ENCODE peak calls at places on chromosomes 3 and 15, in seven cellular contexts. F is gastrocnemius medialis, T is IMR-90, N is sigmoid colon, R is transverse colon, X is body of pancreas, O is esophagus muscularis mucosa. L is an unnamed sample.

GRCh38 chr3:65597225-65597951 is 441.3 kb downstream of the MAGI1 start:
- DNase-seq in F (no peak), T (peak; percentile 54), N (peak; percentile 63), R (peak; percentile 12), X (peak; percentile 63), O (no peak), L (no peak)

GRCh38 chr15:74889882-74890768 is at the start of gene MPI:
- DNase-seq in F (peak; percentile 71), T (peak; percentile 68), N (peak; percentile 91), R (peak; percentile 90), X (peak; percentile 83), O (peak; percentile 96), L (peak; percentile 74)

GRCh38 chr15:87959658-87960057 is 296.9 kb downstream of the NTRK3 start:
- DNase-seq in F (no peak), T (no peak), N (no peak), R (no peak), X (no peak), O (no peak), L (no peak)

GRCh38 chr15:77554306-77555080 is 78.2 kb downstream of the LINGO1 start:
- DNase-seq in F (no peak), T (no peak), N (no peak), R (no peak), X (no peak), O (no peak), L (no peak)

GRCh38 chr3:11251807-11252176 is 20.4 kb upstream of the ATG7 start:
- DNase-seq in F (no peak), T (no peak), N (no peak), R (no peak), X (no peak), O (no peak), L (no peak)

GRCh38 chr3:16182183-16182582 is 7.7 kb downstream of the GALNT15 start:
- DNase-seq in F (no peak), T (peak; percentile 79), N (no peak), R (no peak), X (no peak), O (no peak), L (no peak)

GRCh38 chr3:52185837-52186236 is 12.1 kb upstream of the ALAS1 start:
- DNase-seq in F (no peak), T (no peak), N (no peak), R (no peak), X (no peak), O (no peak), L (no peak)

GRCh38 chr15:34271493-34271892 is 46.7 kb downstream of the EMC4 start:
- DNase-seq in F (peak; percentile 29), T (peak; percentile 88), N (no peak), R (no peak), X (no peak), O (no peak), L (no peak)

GRCh38 chr3:172892158-172892557 is 141.6 kb downstream of the ECT2 start:
- DNase-seq in F (no peak), T (peak; percentile 47), N (no peak), R (no peak), X (no peak), O (no peak), L (no peak)

GRCh38 chr3:192879346-192880031 is 38.2 kb downstream of the MB21D2 start:
- DNase-seq in F (no peak), T (peak; percentile 96), N (no peak), R (no peak), X (peak; percentile 12), O (no peak), L (peak; percentile 71)

GRCh38 chr3:188631291-188632010 is 477.5 kb downstream of the LPP start:
- DNase-seq in F (no peak), T (peak; percentile 97), N (no peak), R (no peak), X (no peak), O (no peak), L (no peak)

GRCh38 chr3:102104093-102104492 is 254.8 kb downstream of the NFKBIZ start:
- DNase-seq in F (no peak), T (no peak), N (no peak), R (no peak), X (no peak), O (no peak), L (no peak)

GRCh38 chr15:78625621-78626280 is 5.0 kb upstream of the CHRNA3 start:
- DNase-seq in F (no peak), T (no peak), N (no peak), R (no peak), X (no peak), O (no peak), L (no peak)

GRCh38 chr3:95883801-95884200 is 930.6 kb upstream of the EPHA6 start:
- DNase-seq in F (no peak), T (no peak), N (no peak), R (no peak), X (no peak), O (no peak), L (no peak)

GRCh38 chr15:55916666-55917409 is 76.6 kb downstream of the NEDD4 start:
- DNase-seq in F (no peak), T (peak; percentile 91), N (no peak), R (no peak), X (no peak), O (no peak), L (no peak)

GRCh38 chr3:160163259-160163878 is 61.9 kb upstream of the C3orf80 start:
- DNase-seq in F (no peak), T (peak; percentile 47), N (no peak), R (no peak), X (peak; percentile 11), O (peak; percentile 14), L (no peak)

GRCh38 chr3:72930754-72931153 is 42.9 kb downstream of the GXYLT2 start:
- DNase-seq in F (no peak), T (no peak), N (no peak), R (peak; percentile 36), X (no peak), O (no peak), L (no peak)

GRCh38 chr3:102141913-102142210 is 292.5 kb downstream of the NFKBIZ start:
- DNase-seq in F (no peak), T (no peak), N (no peak), R (no peak), X (no peak), O (no peak), L (no peak)

GRCh38 chr3:144142151-144142855 is 170.7 kb downstream of the DIPK2A start:
- DNase-seq in F (no peak), T (peak; percentile 82), N (no peak), R (no peak), X (no peak), O (no peak), L (no peak)

GRCh38 chr15:36389107-36389506 is 190.3 kb upstream of the CDIN1 start:
- DNase-seq in F (no peak), T (peak; percentile 22), N (no peak), R (no peak), X (no peak), O (no peak), L (no peak)

GRCh38 chr3:14810070-14810732 is 8.6 kb upstream of the FGD5 start:
- DNase-seq in F (no peak), T (no peak), N (no peak), R (no peak), X (no peak), O (no peak), L (no peak)

GRCh38 chr3:83843716-83844115 is 1115.1 kb upstream of the CADM2 start:
- DNase-seq in F (no peak), T (no peak), N (no peak), R (no peak), X (no peak), O (no peak), L (no peak)

GRCh38 chr3:176953106-176954080 is 243.9 kb downstream of the TBL1XR1 start:
- DNase-seq in F (peak; percentile 87), T (peak; percentile 75), N (peak; percentile 86), R (peak; percentile 75), X (peak; percentile 43), O (no peak), L (peak; percentile 54)

GRCh38 chr3:105367406-105368213 is 901 bp downstream of the ALCAM start:
- DNase-seq in F (no peak), T (peak; percentile 70), N (peak; percentile 83), R (peak; percentile 84), X (peak; percentile 81), O (no peak), L (peak; percentile 55)
- TF ChIP-seq POLR2A in F (peak; percentile 8), T (no peak), N (no peak), R (peak; percentile 58), X (peak; percentile 44), O (no peak), L (no peak)

DNA sequence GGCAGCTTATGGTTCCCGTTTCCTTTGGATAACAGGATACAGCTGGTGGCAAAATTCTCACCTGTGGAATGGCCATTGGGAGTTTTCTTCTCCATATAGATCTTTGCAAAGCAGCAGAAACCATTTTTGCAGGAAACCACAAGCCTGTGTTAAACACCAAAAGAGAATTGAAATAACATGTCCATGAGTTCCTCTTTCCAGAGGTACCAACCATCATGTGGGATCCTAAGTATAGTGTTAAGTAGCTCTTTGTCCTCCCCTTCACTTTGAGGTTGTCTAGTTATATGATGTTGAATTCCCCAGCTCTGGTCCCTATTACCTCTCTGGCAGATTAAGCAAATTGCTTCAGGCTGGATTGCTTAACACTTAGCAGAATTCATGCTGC is 94.9 kb downstream of the AKAP13 start:
- DNase-seq in F (no peak), T (no peak), N (no peak), R (no peak), X (no peak), O (no peak), L (no peak)
- H3K4me3 ChIP-seq in F (no peak overlapping the region), T (no peak overlapping the region), N (no peak overlapping the region), R (no peak overlapping the region), X (no peak overlapping the region), O (no peak overlapping the region), L (no peak overlapping the region)

GRCh38 chr3:125591116-125591755 is 4.1 kb downstream of the OSBPL11 start:
- DNase-seq in F (no peak), T (peak; percentile 11), N (no peak), R (no peak), X (peak; percentile 37), O (no peak), L (no peak)
- TF ChIP-seq POLR2A in F (no peak), T (no peak), N (no peak), R (no peak), X (no peak), O (no peak), L (no peak)

DNA sequence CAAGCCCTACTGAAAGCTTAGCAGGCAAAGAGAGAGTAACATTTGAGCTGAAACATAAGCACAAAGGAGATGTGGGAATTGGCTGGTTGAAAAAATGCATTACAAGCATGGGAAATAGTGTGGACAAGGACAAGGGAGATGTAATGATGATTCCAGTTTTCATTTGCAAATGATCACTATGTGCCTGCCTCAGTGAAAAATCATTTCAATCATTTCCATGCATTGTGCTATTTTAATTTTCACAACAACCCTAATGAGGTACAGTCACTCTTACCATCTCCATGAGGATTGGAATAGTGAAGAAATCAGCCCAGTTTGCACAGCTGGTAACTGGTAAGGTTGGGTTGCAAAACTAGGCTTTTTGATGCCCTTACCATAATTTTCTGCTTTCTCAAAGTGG is 123.2 kb downstream of the ARNT2 start:
- DNase-seq in F (no peak), T (no peak), N (no peak), R (no peak), X (no peak), O (no peak), L (no peak)
- H3K4me3 ChIP-seq in F (no peak overlapping the region), T (no peak overlapping the region), N (no peak overlapping the region), R (no peak overlapping the region), X (no peak overlapping the region), O (no peak overlapping the region), L (no peak overlapping the region)